ENCODE peak calls at places on chromosomes 1 and 21, in nine cellular contexts. One of them, this sample, is unnamed.

GRCh38 chr1:26289158-26290059 is 9.5 kb downstream of the SH3BGRL3 start:
- DNase-seq in uterus: no peak
- DNase-seq in A549: no peak
- DNase-seq in cardiac fibroblast: no peak
- DNase-seq in RWPE1: no peak
- DNase-seq in CD4-positive, alpha-beta T cell: peak
- DNase-seq in pancreas: no peak
- DNase-seq in GM06990: peak
- DNase-seq in MM.1S: no peak
- DNase-seq in this sample: peak

GRCh38 chr1:155038602-155039307 is 5.1 kb downstream of the DCST1 start:
- DNase-seq in RWPE1: peak
- DNase-seq in GM06990: no peak
- DNase-seq in CD4-positive, alpha-beta T cell: no peak
- DNase-seq in A549: peak
- DNase-seq in pancreas: no peak
- DNase-seq in cardiac fibroblast: peak
- DNase-seq in uterus: no peak
- DNase-seq in MM.1S: peak
- DNase-seq in this sample: no peak

GRCh38 chr1:172293379-172293778 is 127.1 kb upstream of the C1orf105 start:
- DNase-seq in uterus: no peak
- DNase-seq in RWPE1: no peak
- DNase-seq in CD4-positive, alpha-beta T cell: no peak
- DNase-seq in GM06990: no peak
- DNase-seq in pancreas: no peak
- DNase-seq in A549: no peak
- DNase-seq in cardiac fibroblast: peak
- DNase-seq in MM.1S: no peak
- DNase-seq in this sample: no peak

GRCh38 chr1:180691322-180691721 is 59.5 kb downstream of the XPR1 start:
- DNase-seq in pancreas: no peak
- DNase-seq in GM06990: no peak
- DNase-seq in CD4-positive, alpha-beta T cell: no peak
- DNase-seq in MM.1S: no peak
- DNase-seq in RWPE1: no peak
- DNase-seq in A549: no peak
- DNase-seq in uterus: no peak
- DNase-seq in cardiac fibroblast: peak
- DNase-seq in this sample: no peak

GRCh38 chr21:42851812-42852665 is 27.3 kb downstream of the WDR4 start:
- DNase-seq in MM.1S: no peak
- DNase-seq in CD4-positive, alpha-beta T cell: no peak
- DNase-seq in cardiac fibroblast: no peak
- DNase-seq in GM06990: no peak
- DNase-seq in uterus: no peak
- DNase-seq in A549: no peak
- DNase-seq in RWPE1: no peak
- DNase-seq in pancreas: no peak
- DNase-seq in this sample: no peak

GRCh38 chr1:197140123-197140522 is 6.3 kb downstream of the ASPM start:
- DNase-seq in MM.1S: no peak
- DNase-seq in pancreas: no peak
- DNase-seq in cardiac fibroblast: peak
- DNase-seq in A549: no peak
- DNase-seq in CD4-positive, alpha-beta T cell: no peak
- DNase-seq in GM06990: no peak
- DNase-seq in uterus: no peak
- DNase-seq in RWPE1: no peak
- DNase-seq in this sample: no peak

GRCh38 chr1:234164098-234164709 is 209.1 kb upstream of the COA6 start:
- DNase-seq in RWPE1: no peak
- DNase-seq in MM.1S: no peak
- DNase-seq in uterus: no peak
- DNase-seq in pancreas: no peak
- DNase-seq in A549: no peak
- DNase-seq in GM06990: no peak
- DNase-seq in cardiac fibroblast: no peak
- DNase-seq in CD4-positive, alpha-beta T cell: no peak
- DNase-seq in this sample: no peak

GRCh38 chr1:92792340-92792782 is 7.5 kb upstream of the EVI5 start:
- DNase-seq in MM.1S: no peak
- DNase-seq in A549: peak
- DNase-seq in RWPE1: peak
- DNase-seq in CD4-positive, alpha-beta T cell: no peak
- DNase-seq in cardiac fibroblast: no peak
- DNase-seq in pancreas: no peak
- DNase-seq in GM06990: no peak
- DNase-seq in uterus: no peak
- DNase-seq in this sample: no peak

GRCh38 chr1:22930235-22930912 is 42.3 kb downstream of the LACTBL1 start:
- DNase-seq in cardiac fibroblast: peak
- DNase-seq in pancreas: peak
- DNase-seq in RWPE1: peak
- DNase-seq in uterus: peak
- DNase-seq in CD4-positive, alpha-beta T cell: no peak
- DNase-seq in GM06990: no peak
- DNase-seq in MM.1S: no peak
- DNase-seq in A549: peak
- DNase-seq in this sample: peak

GRCh38 chr1:245901037-245901436 is 606.0 kb downstream of the SMYD3 start:
- DNase-seq in GM06990: no peak
- DNase-seq in pancreas: no peak
- DNase-seq in CD4-positive, alpha-beta T cell: no peak
- DNase-seq in A549: no peak
- DNase-seq in cardiac fibroblast: peak
- DNase-seq in MM.1S: no peak
- DNase-seq in RWPE1: no peak
- DNase-seq in uterus: no peak
- DNase-seq in this sample: no peak

GRCh38 chr1:54808443-54809207 is 7.5 kb upstream of the TTC22 start:
- DNase-seq in RWPE1: no peak
- DNase-seq in A549: peak
- DNase-seq in CD4-positive, alpha-beta T cell: no peak
- DNase-seq in MM.1S: no peak
- DNase-seq in uterus: no peak
- DNase-seq in pancreas: no peak
- DNase-seq in GM06990: no peak
- DNase-seq in cardiac fibroblast: no peak
- DNase-seq in this sample: no peak

GRCh38 chr1:58576727-58577675 is at the start of gene TACSTD2:
- DNase-seq in GM06990: peak
- DNase-seq in MM.1S: no peak
- DNase-seq in A549: no peak
- DNase-seq in CD4-positive, alpha-beta T cell: no peak
- DNase-seq in uterus: no peak
- DNase-seq in pancreas: peak
- DNase-seq in cardiac fibroblast: no peak
- DNase-seq in RWPE1: peak
- DNase-seq in this sample: no peak

GRCh38 chr1:241972703-241973375 is 15.3 kb downstream of the BECN2 start:
- DNase-seq in GM06990: no peak
- DNase-seq in MM.1S: no peak
- DNase-seq in RWPE1: no peak
- DNase-seq in A549: peak
- DNase-seq in CD4-positive, alpha-beta T cell: no peak
- DNase-seq in uterus: no peak
- DNase-seq in cardiac fibroblast: peak
- DNase-seq in pancreas: no peak
- DNase-seq in this sample: no peak

GRCh38 chr1:171233183-171233582 is 15.1 kb upstream of the FMO1 start:
- DNase-seq in uterus: no peak
- DNase-seq in GM06990: no peak
- DNase-seq in RWPE1: no peak
- DNase-seq in pancreas: no peak
- DNase-seq in A549: peak
- DNase-seq in cardiac fibroblast: no peak
- DNase-seq in MM.1S: peak
- DNase-seq in CD4-positive, alpha-beta T cell: no peak
- DNase-seq in this sample: no peak

GRCh38 chr1:28582248-28582615 is 9.8 kb upstream of the RAB42 start:
- DNase-seq in MM.1S: no peak
- DNase-seq in cardiac fibroblast: peak
- DNase-seq in RWPE1: peak
- DNase-seq in A549: peak
- DNase-seq in GM06990: no peak
- DNase-seq in uterus: no peak
- DNase-seq in pancreas: no peak
- DNase-seq in CD4-positive, alpha-beta T cell: no peak
- DNase-seq in this sample: no peak

GRCh38 chr1:63190171-63190570 is 132.2 kb upstream of the FOXD3 start:
- DNase-seq in GM06990: no peak
- DNase-seq in pancreas: no peak
- DNase-seq in A549: no peak
- DNase-seq in uterus: no peak
- DNase-seq in cardiac fibroblast: no peak
- DNase-seq in RWPE1: no peak
- DNase-seq in MM.1S: no peak
- DNase-seq in CD4-positive, alpha-beta T cell: no peak
- DNase-seq in this sample: no peak

GRCh38 chr1:63189677-63190076 is 132.7 kb upstream of the FOXD3 start:
- DNase-seq in RWPE1: no peak
- DNase-seq in A549: peak
- DNase-seq in CD4-positive, alpha-beta T cell: no peak
- DNase-seq in MM.1S: no peak
- DNase-seq in GM06990: no peak
- DNase-seq in pancreas: no peak
- DNase-seq in cardiac fibroblast: peak
- DNase-seq in uterus: no peak
- DNase-seq in this sample: no peak
- TF ChIP-seq CTCF in RWPE1: no peak
- TF ChIP-seq CTCF in A549: no peak
- TF ChIP-seq CTCF in CD4-positive, alpha-beta T cell: no peak
- TF ChIP-seq CTCF in MM.1S: peak
- TF ChIP-seq CTCF in GM06990: peak
- TF ChIP-seq CTCF in pancreas: no peak
- TF ChIP-seq CTCF in cardiac fibroblast: no peak
- TF ChIP-seq CTCF in uterus: no peak
- TF ChIP-seq CTCF in this sample: peak

DNA sequence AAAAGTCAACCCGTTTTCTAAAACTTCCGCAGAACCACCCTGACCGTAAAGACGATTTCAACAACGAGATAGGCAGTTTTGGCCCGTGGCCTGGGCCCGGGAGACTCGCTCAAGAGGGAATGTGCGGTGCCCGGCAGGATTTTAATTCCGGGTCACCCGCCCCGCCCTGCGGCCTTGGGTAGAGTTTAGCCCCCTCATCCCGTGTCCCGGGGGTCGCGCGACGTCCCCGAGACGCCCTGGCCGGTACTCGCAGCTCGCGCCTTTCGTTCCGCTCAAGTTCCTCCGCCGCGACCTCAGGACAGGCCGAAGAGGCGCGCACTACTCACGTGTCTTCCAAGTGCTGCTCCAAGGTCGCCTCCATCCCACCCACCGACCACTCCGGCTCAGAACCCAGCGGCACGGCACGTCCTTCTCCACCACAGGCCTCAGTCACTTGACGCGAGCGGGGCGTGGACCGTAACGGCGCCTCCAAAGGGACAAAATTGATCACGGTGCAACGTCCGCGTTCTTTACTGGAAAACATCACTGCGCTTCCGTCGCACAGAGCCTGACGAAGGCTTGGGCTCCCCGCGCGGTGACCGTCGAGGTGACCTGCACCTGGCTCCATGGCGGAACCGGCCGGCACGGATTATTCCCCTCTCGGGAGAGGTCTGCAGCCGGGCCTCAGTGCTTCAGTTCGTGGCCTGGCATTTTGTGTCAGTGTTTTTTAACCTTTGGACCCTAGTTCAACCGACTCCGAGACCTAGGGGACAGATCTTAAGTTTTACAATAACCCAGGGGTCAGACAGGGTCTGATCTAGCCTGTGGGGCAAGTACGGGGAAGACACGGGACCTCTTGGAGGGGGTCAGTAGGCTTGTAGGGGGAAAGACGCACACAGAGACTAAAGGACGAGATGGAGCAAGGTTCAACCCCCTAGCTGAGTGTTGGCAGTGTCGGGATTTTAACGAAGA is at the start of gene LAMTOR5:
- DNase-seq in MM.1S: peak
- DNase-seq in CD4-positive, alpha-beta T cell: peak
- DNase-seq in RWPE1: peak
- DNase-seq in A549: peak
- DNase-seq in GM06990: peak
- DNase-seq in pancreas: peak
- DNase-seq in cardiac fibroblast: peak
- DNase-seq in uterus: peak
- DNase-seq in this sample: peak
- TF ChIP-seq CTCF in MM.1S: no peak
- TF ChIP-seq CTCF in CD4-positive, alpha-beta T cell: no peak
- TF ChIP-seq CTCF in RWPE1: no peak
- TF ChIP-seq CTCF in A549: no peak
- TF ChIP-seq CTCF in GM06990: no peak
- TF ChIP-seq CTCF in pancreas: no peak
- TF ChIP-seq CTCF in cardiac fibroblast: no peak
- TF ChIP-seq CTCF in uterus: peak
- TF ChIP-seq CTCF in this sample: no peak

GRCh38 chr1:161258439-161259386 is at the start of gene PCP4L1:
- DNase-seq in A549: peak
- DNase-seq in cardiac fibroblast: peak
- DNase-seq in pancreas: peak
- DNase-seq in CD4-positive, alpha-beta T cell: peak
- DNase-seq in RWPE1: peak
- DNase-seq in uterus: no peak
- DNase-seq in GM06990: peak
- DNase-seq in MM.1S: peak
- DNase-seq in this sample: peak
- TF ChIP-seq CTCF in A549: no peak
- TF ChIP-seq CTCF in cardiac fibroblast: no peak
- TF ChIP-seq CTCF in pancreas: no peak
- TF ChIP-seq CTCF in CD4-positive, alpha-beta T cell: no peak
- TF ChIP-seq CTCF in RWPE1: no peak
- TF ChIP-seq CTCF in uterus: no peak
- TF ChIP-seq CTCF in GM06990: no peak
- TF ChIP-seq CTCF in MM.1S: no peak
- TF ChIP-seq CTCF in this sample: no peak

GRCh38 chr1:116353155-116353554 is 19.9 kb upstream of the ATP1A1 start:
- DNase-seq in cardiac fibroblast: no peak
- DNase-seq in pancreas: no peak
- DNase-seq in RWPE1: no peak
- DNase-seq in CD4-positive, alpha-beta T cell: no peak
- DNase-seq in A549: no peak
- DNase-seq in MM.1S: no peak
- DNase-seq in GM06990: no peak
- DNase-seq in uterus: no peak
- DNase-seq in this sample: no peak

GRCh38 chr1:116357487-116357886 is 15.6 kb upstream of the ATP1A1 start:
- DNase-seq in A549: no peak
- DNase-seq in uterus: no peak
- DNase-seq in RWPE1: no peak
- DNase-seq in GM06990: no peak
- DNase-seq in cardiac fibroblast: no peak
- DNase-seq in CD4-positive, alpha-beta T cell: no peak
- DNase-seq in MM.1S: no peak
- DNase-seq in pancreas: no peak
- DNase-seq in this sample: no peak

GRCh38 chr1:116359060-116359830 is 13.8 kb upstream of the ATP1A1 start:
- DNase-seq in CD4-positive, alpha-beta T cell: no peak
- DNase-seq in GM06990: no peak
- DNase-seq in cardiac fibroblast: peak
- DNase-seq in uterus: no peak
- DNase-seq in pancreas: no peak
- DNase-seq in MM.1S: no peak
- DNase-seq in RWPE1: peak
- DNase-seq in A549: no peak
- DNase-seq in this sample: no peak

GRCh38 chr1:116356673-116357072 is 16.4 kb upstream of the ATP1A1 start:
- DNase-seq in GM06990: no peak
- DNase-seq in RWPE1: no peak
- DNase-seq in MM.1S: no peak
- DNase-seq in uterus: no peak
- DNase-seq in pancreas: no peak
- DNase-seq in A549: no peak
- DNase-seq in CD4-positive, alpha-beta T cell: no peak
- DNase-seq in cardiac fibroblast: peak
- DNase-seq in this sample: no peak

GRCh38 chr1:116356067-116356466 is 17.0 kb upstream of the ATP1A1 start:
- DNase-seq in RWPE1: no peak
- DNase-seq in cardiac fibroblast: no peak
- DNase-seq in pancreas: no peak
- DNase-seq in CD4-positive, alpha-beta T cell: no peak
- DNase-seq in A549: no peak
- DNase-seq in MM.1S: no peak
- DNase-seq in GM06990: no peak
- DNase-seq in uterus: no peak
- DNase-seq in this sample: no peak
- TF ChIP-seq CTCF in RWPE1: no peak
- TF ChIP-seq CTCF in cardiac fibroblast: no peak
- TF ChIP-seq CTCF in pancreas: no peak
- TF ChIP-seq CTCF in CD4-positive, alpha-beta T cell: no peak
- TF ChIP-seq CTCF in A549: no peak
- TF ChIP-seq CTCF in MM.1S: no peak
- TF ChIP-seq CTCF in GM06990: no peak
- TF ChIP-seq CTCF in uterus: no peak
- TF ChIP-seq CTCF in this sample: no peak

This sample was measured in GM13977.